ENCODE peak calls at places on chromosomes 3 and 15, in eight cellular contexts. C is MM.1S; H is caudate nucleus; R is naive thymus-derived CD8-positive, alpha-beta T cell; I is body of pancreas; A is AG08396; D is Daoy; J is AG09309. S is an unnamed sample.

GRCh38 chr3:170359178-170359704 is 1.7 kb downstream of the SKIL start:
- DNase-seq in R (no peak), D (no peak), C (no peak), I (no peak), A (no peak), H (no peak), J (no peak), S (no peak)

GRCh38 chr3:118818386-118818785 is 216.3 kb downstream of the IGSF11 start:
- DNase-seq in J (peak), R (no peak), A (peak), D (peak), C (no peak), H (no peak), I (no peak), S (no peak)

GRCh38 chr15:65028338-65028737 is 1.1 kb downstream of the MTFMT start:
- DNase-seq in C (no peak), H (no peak), J (no peak), R (no peak), A (no peak), D (no peak), I (no peak), S (no peak)

GRCh38 chr3:66504761-66505641 is 4.2 kb upstream of the LRIG1 start:
- DNase-seq in D (no peak), H (no peak), J (no peak), C (no peak), R (no peak), A (no peak), I (peak), S (no peak)

GRCh38 chr3:196117809-196118208 is 35.9 kb upstream of the TFRC start:
- DNase-seq in H (no peak), D (no peak), C (no peak), J (no peak), R (no peak), A (no peak), I (no peak), S (no peak)

GRCh38 chr3:181278468-181279238 is 289.1 kb upstream of the DNAJC19 start:
- DNase-seq in C (peak), H (no peak), R (no peak), J (no peak), D (no peak), A (no peak), I (no peak), S (no peak)

GRCh38 chr3:140247775-140248174 is 312.8 kb downstream of the CLSTN2 start:
- DNase-seq in H (no peak), J (no peak), C (no peak), D (peak), R (no peak), I (no peak), A (no peak), S (no peak)

GRCh38 chr3:61914277-61914676 is 352.9 kb downstream of the PTPRG start:
- DNase-seq in R (no peak), J (no peak), D (no peak), I (no peak), H (no peak), A (no peak), C (no peak), S (no peak)

GRCh38 chr3:118057086-118057485 is 977.6 kb downstream of the IGSF11 start:
- DNase-seq in J (no peak), H (no peak), D (no peak), C (no peak), I (no peak), A (no peak), R (no peak), S (no peak)

S was measured in NCI-H446.